ENCODE peak calls at places on chromosomes 11 and 22, in four cellular contexts. L, G, V and E are unnamed samples.

GRCh38 chr11:130121430-130121978 is 38.1 kb upstream of the ST14 start:
- DNase-seq in L (no peak), G (peak), V (no peak), E (no peak)

GRCh38 chr11:113048820-113049555 is 87.8 kb downstream of the NCAM1 start:
- DNase-seq in L (no peak), G (no peak), V (no peak), E (no peak)

GRCh38 chr11:96307748-96308133 is 35.3 kb downstream of the MAML2 start:
- DNase-seq in L (no peak), G (peak), V (no peak), E (peak)

GRCh38 chr11:12397953-12398352 is 20.6 kb downstream of the PARVA start:
- DNase-seq in L (no peak), G (peak), V (no peak), E (peak)

GRCh38 chr11:1304376-1304775 is 5.1 kb downstream of the TOLLIP start:
- DNase-seq in L (peak), G (no peak), V (no peak), E (no peak)

GRCh38 chr22:22593964-22594656 is 35.0 kb upstream of the PRAME start:
- DNase-seq in L (peak), G (peak), V (peak), E (peak)

GRCh38 chr11:94834931-94835330 is 66.8 kb downstream of the AMOTL1 start:
- DNase-seq in L (no peak), G (peak), V (no peak), E (no peak)

GRCh38 chr11:12547953-12548650 is 126.1 kb upstream of the TEAD1 start:
- DNase-seq in L (no peak), G (no peak), V (no peak), E (no peak)

GRCh38 chr11:93654266-93654665 is 7.2 kb upstream of the CEP295 start:
- DNase-seq in L (no peak), G (no peak), V (no peak), E (no peak)

GRCh38 chr11:94652735-94653284 is 85.6 kb downstream of the PIWIL4 start:
- DNase-seq in L (no peak), G (no peak), V (no peak), E (no peak)

GRCh38 chr11:95565692-95566091 is 223.9 kb downstream of the FAM76B start:
- DNase-seq in L (no peak), G (no peak), V (no peak), E (peak)

GRCh38 chr11:61711493-61711892 is 31.3 kb downstream of the DAGLA start:
- DNase-seq in L (no peak), G (no peak), V (peak), E (no peak)

GRCh38 chr11:17600316-17601205 is 53.5 kb downstream of the OTOG start:
- DNase-seq in L (no peak), G (no peak), V (no peak), E (peak)

GRCh38 chr11:95338430-95338991 is 107.5 kb upstream of the SESN3 start:
- DNase-seq in L (peak), G (peak), V (no peak), E (peak)

GRCh38 chr22:24826710-24827285 is 20.8 kb downstream of the SGSM1 start:
- DNase-seq in L (no peak), G (no peak), V (no peak), E (no peak)

GRCh38 chr22:35808377-35808776 is 90.7 kb downstream of the APOL5 start:
- DNase-seq in L (no peak), G (no peak), V (no peak), E (no peak)

GRCh38 chr11:34653851-34654490 is 33.1 kb downstream of the EHF start:
- DNase-seq in L (peak), G (peak), V (no peak), E (no peak)

GRCh38 chr11:77276271-77276670 is 25.2 kb downstream of the GDPD4 start:
- DNase-seq in L (no peak), G (no peak), V (no peak), E (no peak)

GRCh38 chr11:40129276-40129675 is 1330.2 kb downstream of the LRRC4C start:
- DNase-seq in L (no peak), G (no peak), V (peak), E (peak)

GRCh38 chr22:33112606-33113005 is 54.4 kb upstream of the SYN3 start:
- DNase-seq in L (no peak), G (no peak), V (no peak), E (no peak)

GRCh38 chr11:34959770-34960169 is 43.4 kb downstream of the PDHX start:
- DNase-seq in L (no peak), G (no peak), V (no peak), E (no peak)

GRCh38 chr11:86812322-86812670 is 12.0 kb downstream of the PRSS23 start:
- DNase-seq in L (no peak), G (no peak), V (no peak), E (no peak)

GRCh38 chr11:124080319-124081001 is 34.8 kb upstream of the VWA5A start:
- DNase-seq in L (no peak), G (no peak), V (no peak), E (no peak)

GRCh38 chr22:17815703-17816254 is 41.5 kb upstream of the BID start:
- DNase-seq in L (no peak), G (no peak), V (no peak), E (no peak)

GRCh38 chr11:46112961-46113617 is 8.2 kb downstream of the PHF21A start:
- DNase-seq in L (peak), G (peak), V (peak), E (peak)

GRCh38 chr11:45455536-45455935 is 169.4 kb upstream of the SYT13 start:
- DNase-seq in L (no peak), G (no peak), V (no peak), E (no peak)

DNA sequence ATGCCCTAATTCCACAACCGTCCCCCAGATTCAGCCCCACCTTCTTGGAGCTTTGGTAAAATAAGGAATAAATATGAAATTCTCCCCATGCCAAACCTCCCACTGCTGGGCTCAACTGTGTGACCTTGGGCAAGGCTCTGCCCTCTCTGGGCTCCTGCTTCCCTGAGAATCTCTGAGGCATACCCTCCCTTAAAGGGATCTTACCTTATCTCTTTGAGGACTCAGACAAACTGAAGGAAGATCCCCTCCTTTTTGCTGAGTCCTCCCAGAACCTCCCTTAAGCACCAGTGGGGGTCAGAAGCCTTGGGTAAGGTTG is 2.7 kb downstream of the CD248 start:
- DNase-seq in L (no peak), G (no peak), V (no peak), E (no peak)
- H3K4me3 ChIP-seq in L (peak), G (peak), V (no peak), E (no peak)

GRCh38 chr11:47149781-47150180 is 26.9 kb downstream of the ARFGAP2 start:
- DNase-seq in L (no peak), G (no peak), V (no peak), E (no peak)
- H3K4me3 ChIP-seq in L (no peak), G (no peak), V (no peak), E (no peak)

GRCh38 chr22:50544746-50545253 is 899 bp upstream of the KLHDC7B start:
- DNase-seq in L (no peak), G (no peak), V (no peak), E (no peak)
- H3K4me3 ChIP-seq in L (no peak), G (no peak), V (no peak), E (no peak)

GRCh38 chr11:10653242-10653641 is 40.3 kb downstream of the IRAG1 start:
- DNase-seq in L (no peak), G (no peak), V (no peak), E (no peak)

GRCh38 chr11:10654211-10655150 is 39.1 kb downstream of the IRAG1 start:
- DNase-seq in L (peak), G (no peak), V (peak), E (peak)

GRCh38 chr11:10657308-10658271 is 36.0 kb downstream of the IRAG1 start:
- DNase-seq in L (no peak), G (peak), V (no peak), E (no peak)

GRCh38 chr11:10655931-10656576 is 37.5 kb downstream of the IRAG1 start:
- DNase-seq in L (no peak), G (no peak), V (no peak), E (no peak)

DNA sequence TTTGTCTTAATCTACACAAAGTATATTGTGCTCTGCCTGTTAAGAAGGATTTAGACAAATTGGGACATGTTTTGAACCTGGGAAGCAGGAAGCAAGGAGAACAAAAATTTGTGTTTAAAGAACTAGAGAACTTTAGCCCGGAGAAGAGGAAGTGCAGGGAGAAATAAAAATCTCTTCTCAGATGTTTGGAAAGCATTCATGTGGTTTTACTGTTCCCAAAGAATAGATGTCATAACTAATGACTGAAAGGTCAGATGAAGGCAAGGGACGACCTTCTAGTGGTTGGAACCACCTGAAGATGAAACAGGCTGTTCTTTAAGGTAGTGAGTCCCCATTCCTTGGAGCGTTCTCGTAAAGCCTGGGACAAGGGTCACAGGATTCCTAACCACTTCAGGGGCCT is 38.3 kb downstream of the IRAG1 start:
- DNase-seq in L (no peak), G (no peak), V (no peak), E (no peak)
- H3K4me3 ChIP-seq in L (no peak), G (no peak), V (no peak), E (no peak)

DNA sequence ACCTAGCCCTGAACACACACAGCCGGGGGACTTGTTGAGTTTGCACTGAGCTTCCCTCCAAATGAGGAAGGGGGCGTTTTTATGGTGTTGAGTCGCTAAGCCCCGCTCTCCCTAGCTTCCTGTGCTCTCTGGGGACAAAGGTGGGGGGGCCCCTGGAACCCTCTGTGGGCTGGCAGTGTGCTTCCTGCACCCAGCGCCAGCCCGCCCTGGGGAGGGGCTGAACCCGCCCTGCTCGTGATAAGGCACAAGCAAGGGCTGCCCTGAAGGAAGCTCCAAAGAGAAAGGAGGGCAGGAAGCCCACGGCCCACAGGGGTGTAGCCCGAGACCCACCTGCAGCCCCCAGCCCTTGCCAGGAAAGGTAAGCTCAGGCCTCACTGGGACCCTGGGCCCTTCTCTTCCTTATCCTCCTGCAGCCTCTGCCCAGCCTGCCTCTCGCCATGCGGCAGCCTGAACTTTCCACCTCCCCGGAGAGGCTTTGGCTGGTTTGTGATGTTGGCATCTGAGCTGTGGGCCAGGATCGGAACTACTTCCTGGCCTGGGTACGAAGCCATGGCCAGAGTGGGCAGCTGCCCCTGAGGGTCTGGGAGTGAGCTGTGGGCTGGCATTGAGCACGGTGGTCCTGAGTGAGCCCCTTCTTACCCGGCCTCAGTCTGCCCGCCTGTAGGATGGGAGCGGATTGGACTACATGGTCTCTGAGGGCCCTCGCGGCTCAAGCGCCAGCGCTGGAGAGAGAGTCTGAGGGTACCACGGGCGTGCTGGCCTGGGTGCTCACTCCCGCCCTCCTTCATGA is at the start of gene FERMT3:
- DNase-seq in L (no peak), G (no peak), V (peak), E (peak)
- H3K4me3 ChIP-seq in L (peak), G (no peak), V (no peak), E (peak)

GRCh38 chr11:122173587-122173986 is 57.6 kb upstream of the BLID start:
- DNase-seq in L (no peak), G (no peak), V (no peak), E (no peak)
- H3K4me3 ChIP-seq in L (no peak), G (no peak), V (peak), E (no peak)

GRCh38 chr11:111001986-111002616 is 243.4 kb upstream of the POU2AF2 start:
- DNase-seq in L (no peak), G (peak), V (no peak), E (no peak)
- H3K4me3 ChIP-seq in L (no peak), G (no peak), V (no peak), E (no peak)

GRCh38 chr11:27718853-27719574 is 18.8 kb upstream of the BDNF start:
- DNase-seq in L (no peak), G (peak), V (peak), E (peak)

GRCh38 chr11:27717377-27717776 is 17.1 kb upstream of the BDNF start:
- DNase-seq in L (no peak), G (peak), V (peak), E (no peak)

GRCh38 chr11:27717801-27718229 is 17.6 kb upstream of the BDNF start:
- DNase-seq in L (no peak), G (peak), V (no peak), E (no peak)

GRCh38 chr11:27719575-27719925 is 19.3 kb upstream of the BDNF start:
- DNase-seq in L (no peak), G (no peak), V (peak), E (no peak)

DNA sequence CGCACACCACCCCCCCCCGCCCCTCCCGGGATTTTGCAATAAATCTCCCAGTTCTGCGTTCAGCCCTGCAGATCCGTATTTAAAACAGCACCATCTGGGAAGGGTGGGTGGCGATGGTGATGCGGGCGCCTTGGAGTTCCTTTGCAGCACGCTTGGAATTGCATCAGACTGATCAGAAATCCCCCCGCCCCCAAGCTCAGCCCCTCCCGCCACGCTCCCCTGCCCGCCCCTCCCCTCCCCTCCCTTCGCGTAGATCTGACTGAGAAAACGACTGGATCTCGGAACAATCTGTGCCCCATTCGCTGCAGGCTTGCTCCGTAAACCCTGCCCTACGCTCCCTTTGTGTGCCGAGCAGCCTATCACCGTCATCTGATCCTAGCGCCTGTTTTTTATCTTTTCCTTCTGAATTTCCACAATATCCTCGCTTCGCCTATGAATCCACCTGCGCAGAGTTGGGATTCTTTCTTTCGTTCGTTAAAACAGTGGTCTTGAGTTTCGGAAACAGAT is 18.1 kb upstream of the BDNF start:
- DNase-seq in L (peak), G (no peak), V (peak), E (peak)
- H3K4me3 ChIP-seq in L (peak), G (peak), V (peak), E (peak)